ENCODE peak calls at places on chromosomes 16 and 17, in eight cellular contexts. U is AG10803, H is HL-60, D is mucosa of descending colon, E is heart right ventricle, Q is epithelial cell of proximal tubule, M is upper lobe of right lung, L is lower lobe of right lung. Y is an unnamed sample.

GRCh38 chr17:50268040-50268439 is 6.2 kb upstream of the TMEM92 start:
- DNase-seq in M (peak; percentile 21), Q (no peak), D (no peak), U (no peak), H (no peak), E (no peak), L (peak; percentile 11), Y (no peak)

GRCh38 chr16:3256146-3256875 is at the start of gene MEFV:
- DNase-seq in M (no peak), U (no peak), Q (no peak), H (peak; percentile 43), L (no peak), E (no peak), D (peak; percentile 12), Y (no peak)

GRCh38 chr17:71613996-71614395 is 506.8 kb upstream of the SOX9 start:
- DNase-seq in D (no peak), U (no peak), E (no peak), L (no peak), M (no peak), Q (no peak), H (no peak), Y (no peak)

GRCh38 chr17:53191878-53192277 is 630.8 kb upstream of the KIF2B start:
- DNase-seq in L (no peak), U (no peak), M (no peak), Q (no peak), E (no peak), H (no peak), D (no peak), Y (no peak)

GRCh38 chr16:89909777-89910716 is 8.6 kb upstream of the MC1R start:
- DNase-seq in L (peak; percentile 85), D (peak; percentile 82), U (peak; percentile 77), E (peak; percentile 85), M (peak; percentile 87), H (no peak), Q (no peak), Y (no peak)

GRCh38 chr16:87464691-87465300 is 28.0 kb downstream of the ZCCHC14 start:
- DNase-seq in L (peak; percentile 75), H (peak; percentile 78), U (peak; percentile 91), D (peak; percentile 60), Q (peak; percentile 88), M (peak; percentile 83), E (peak; percentile 60), Y (no peak)

GRCh38 chr17:5706835-5707234 is 122.5 kb upstream of the NLRP1 start:
- DNase-seq in H (no peak), L (peak; percentile 65), M (peak; percentile 79), U (peak; percentile 66), Q (no peak), E (peak; percentile 43), D (peak; percentile 76), Y (peak; percentile 13)

GRCh38 chr16:59543641-59544040 is 809.5 kb upstream of the GOT2 start:
- DNase-seq in Q (no peak), D (no peak), L (no peak), U (peak; percentile 54), H (no peak), M (no peak), E (no peak), Y (no peak)

GRCh38 chr16:84836234-84836647 is 16.5 kb downstream of the CRISPLD2 start:
- DNase-seq in U (peak; percentile 100), D (no peak), Q (peak; percentile 95), E (peak; percentile 77), M (no peak), L (peak; percentile 50), H (no peak), Y (no peak)

GRCh38 chr17:37791434-37791833 is 46.6 kb upstream of the HNF1B start:
- DNase-seq in E (no peak), L (no peak), U (peak; percentile 68), M (no peak), D (peak; percentile 72), Q (peak; percentile 82), H (no peak), Y (peak; percentile 57)

GRCh38 chr16:56603589-56603988 is 4.8 kb upstream of the MT2A start:
- DNase-seq in H (no peak), U (peak; percentile 38), D (peak; percentile 74), E (peak; percentile 37), M (no peak), Q (no peak), L (no peak), Y (no peak)

GRCh38 chr17:30279156-30279555 is 12.6 kb downstream of the BLMH start:
- DNase-seq in H (no peak), M (no peak), L (no peak), D (no peak), Q (no peak), U (no peak), E (no peak), Y (no peak)

GRCh38 chr16:16016388-16016964 is 67.1 kb downstream of the ABCC1 start:
- DNase-seq in Q (no peak), D (no peak), E (no peak), L (no peak), H (no peak), U (no peak), M (no peak), Y (no peak)

GRCh38 chr17:40496170-40496569 is 5.3 kb downstream of the TNS4 start:
- DNase-seq in Q (no peak), E (no peak), D (no peak), U (no peak), M (no peak), H (no peak), L (no peak), Y (no peak)

GRCh38 chr17:76549539-76549938 is 9.7 kb downstream of the PRCD start:
- DNase-seq in D (no peak), U (no peak), H (no peak), Q (no peak), L (no peak), M (no peak), E (no peak), Y (no peak)

GRCh38 chr17:43416998-43417891 is 18.5 kb downstream of the ARL4D start:
- DNase-seq in D (peak; percentile 71), Q (no peak), H (no peak), M (peak; percentile 69), E (peak; percentile 71), L (peak; percentile 52), U (peak; percentile 77), Y (no peak)

GRCh38 chr16:81261049-81261648 is 22.7 kb downstream of the BCO1 start:
- DNase-seq in U (peak; percentile 2), L (no peak), D (peak; percentile 68), Q (no peak), E (no peak), H (no peak), M (no peak), Y (no peak)

GRCh38 chr16:77965346-77965745 is 57.0 kb upstream of the CLEC3A start:
- DNase-seq in Q (no peak), E (peak; percentile 25), L (no peak), M (no peak), U (peak; percentile 17), H (no peak), D (no peak), Y (no peak)

GRCh38 chr17:58643147-58643546 is 48.7 kb downstream of the TEX14 start:
- DNase-seq in D (no peak), E (no peak), M (no peak), L (no peak), H (no peak), Q (no peak), U (peak; percentile 57), Y (no peak)

GRCh38 chr17:27939489-27940465 is 46.6 kb upstream of the LYRM9 start:
- DNase-seq in E (no peak), H (no peak), M (no peak), Q (no peak), D (no peak), U (no peak), L (no peak), Y (peak; percentile 31)

GRCh38 chr17:27937026-27937546 is 43.9 kb upstream of the LYRM9 start:
- DNase-seq in U (no peak), H (no peak), E (no peak), M (no peak), L (no peak), Q (no peak), D (no peak), Y (no peak)

GRCh38 chr17:27944546-27945332 is 51.6 kb upstream of the LYRM9 start:
- DNase-seq in Q (peak; percentile 27), L (no peak), E (no peak), U (no peak), D (no peak), M (no peak), H (no peak), Y (peak; percentile 22)

GRCh38 chr17:27940503-27940902 is 47.3 kb upstream of the LYRM9 start:
- DNase-seq in D (no peak), M (no peak), L (no peak), E (no peak), Q (no peak), H (no peak), U (no peak), Y (no peak)

DNA sequence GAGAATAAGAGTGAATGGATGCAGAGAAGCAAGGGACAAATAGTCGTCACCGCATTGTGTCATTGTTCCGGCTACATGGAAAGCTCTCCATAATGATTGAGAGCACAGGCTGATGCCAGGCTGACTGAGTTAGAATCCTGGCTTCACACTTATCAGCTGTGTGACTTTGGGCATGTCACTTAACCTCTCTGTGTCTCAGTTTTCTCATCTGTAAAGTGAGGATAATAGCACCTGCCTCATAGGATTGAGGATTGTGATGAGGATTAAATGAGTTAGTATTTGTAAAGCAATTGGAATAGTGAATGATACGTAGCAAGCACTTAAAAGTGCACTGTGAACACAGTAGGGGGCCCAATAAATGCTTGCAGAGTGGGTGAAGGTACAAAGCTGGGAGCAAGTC is 45.7 kb upstream of the LYRM9 start:
- DNase-seq in E (no peak), H (no peak), U (no peak), D (no peak), Q (no peak), M (no peak), L (no peak), Y (no peak)
- H3K4me3 ChIP-seq in E (no peak overlapping the region), H (no peak overlapping the region), U (no peak overlapping the region), D (no peak overlapping the region), Q (no peak overlapping the region), M (no peak overlapping the region), L (no peak overlapping the region), Y (no peak overlapping the region)

GRCh38 chr16:24580665-24581064 is 41.3 kb downstream of the RBBP6 start:
- DNase-seq in U (peak; percentile 54), Q (no peak), D (no peak), H (no peak), L (no peak), E (no peak), M (no peak), Y (no peak)
- TF ChIP-seq CTCF in U (peak; percentile 64), Q (peak; percentile 57), D (no peak), H (no peak), L (no peak), E (peak; percentile 58), M (peak; percentile 32), Y (no peak)

GRCh38 chr16:568401-569258 is 1.1 kb upstream of the PIGQ start:
- DNase-seq in L (no peak), D (peak; percentile 58), U (no peak), E (no peak), H (no peak), Q (no peak), M (no peak), Y (no peak)
- H3K4me3 ChIP-seq in L (peak overlapping the region; percentile 84), D (no peak overlapping the region), U (no peak overlapping the region), E (peak overlapping the region; percentile 85), H (no peak overlapping the region), Q (peak overlapping the region; percentile 92), M (peak overlapping the region; percentile 85), Y (no peak overlapping the region)

DNA sequence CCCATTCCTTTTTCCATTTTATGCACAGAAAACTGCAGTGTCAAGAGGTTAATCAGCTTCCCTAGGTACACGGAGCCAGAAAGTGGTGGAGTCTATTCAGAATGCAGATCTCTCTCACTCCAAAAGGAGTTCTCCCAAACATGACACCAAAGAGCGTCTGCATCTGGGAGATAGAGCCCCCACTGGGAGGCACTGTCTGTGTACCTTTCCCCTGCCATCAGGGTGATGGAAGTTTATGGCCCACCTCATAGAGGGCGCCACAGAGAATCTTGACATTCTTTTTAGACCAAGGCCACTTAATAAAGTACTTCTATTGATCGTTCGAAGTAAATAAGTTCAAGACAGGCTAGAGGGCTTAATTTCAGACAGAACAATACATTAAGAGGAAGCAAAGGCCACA is 493.7 kb upstream of the ERCC4 start:
- DNase-seq in U (no peak), L (no peak), M (no peak), E (no peak), Q (no peak), D (no peak), H (no peak), Y (no peak)
- TF ChIP-seq CTCF in U (no peak), L (no peak), M (no peak), E (no peak), Q (peak; percentile 29), D (no peak), H (no peak), Y (no peak)